ENCODE peak calls at places on chromosome 18, in five cellular contexts. T, O, X, U and E are unnamed samples.

GRCh38 chr18:28086530-28087172 is 90.3 kb downstream of the CDH2 start:
- DNase-seq in T (no peak), O (no peak), X (peak), U (no peak), E (no peak)

GRCh38 chr18:10591891-10592290 is 66.1 kb downstream of the NAPG start:
- DNase-seq in T (no peak), O (no peak), X (no peak), U (no peak), E (no peak)

GRCh38 chr18:47560693-47561092 is 309.2 kb upstream of the SKOR2 start:
- DNase-seq in T (no peak), O (no peak), X (no peak), U (no peak), E (no peak)

GRCh38 chr18:63237911-63238710 is 81.5 kb downstream of the BCL2 start:
- DNase-seq in T (no peak), O (no peak), X (peak), U (no peak), E (no peak)

GRCh38 chr18:36658611-36659010 is 170.2 kb downstream of the TPGS2 start:
- DNase-seq in T (no peak), O (no peak), X (no peak), U (no peak), E (no peak)

GRCh38 chr18:7205346-7205745 is 25.5 kb upstream of the LRRC30 start:
- DNase-seq in T (no peak), O (no peak), X (peak), U (no peak), E (no peak)

GRCh38 chr18:28729321-28729720 is 552.4 kb upstream of the CDH2 start:
- DNase-seq in T (no peak), O (no peak), X (peak), U (no peak), E (no peak)

GRCh38 chr18:32200766-32201165 is 10.9 kb downstream of the MEP1B start:
- DNase-seq in T (no peak), O (no peak), X (no peak), U (peak), E (no peak)